ENCODE peak calls at places on chromosomes 5 and 9, in six cellular contexts. G is heart right ventricle, E is brain microvascular endothelial cell, Z is left ventricle myocardium inferior, F is kidney, L is GM13976. K is an unnamed sample.

GRCh38 chr9:84950879-84951811 is 281.6 kb downstream of the NTRK2 start:
- DNase-seq in F (no peak), Z (no peak), E (no peak), G (no peak), L (no peak), K (no peak)

GRCh38 chr5:134465856-134466240 is 54.2 kb upstream of the CDKN2AIPNL start:
- DNase-seq in G (peak; percentile 93), F (peak; percentile 97), Z (peak; percentile 92), L (peak; percentile 93), E (peak; percentile 81), K (peak; percentile 92)

GRCh38 chr5:73150872-73151271 is 22.1 kb upstream of the TMEM174 start:
- DNase-seq in Z (no peak), F (no peak), G (no peak), L (no peak), E (no peak), K (no peak)

GRCh38 chr9:111700776-111701175 is 39.4 kb downstream of the GNG10 start:
- DNase-seq in F (no peak), E (no peak), Z (no peak), L (no peak), G (no peak), K (no peak)

GRCh38 chr9:122552812-122553211 is at the start of gene OR1N2:
- DNase-seq in E (no peak), F (no peak), Z (no peak), G (no peak), L (no peak), K (no peak)

GRCh38 chr5:151087475-151087874 is 6.6 kb upstream of the TNIP1 start:
- DNase-seq in E (no peak), Z (no peak), L (no peak), F (no peak), G (no peak), K (no peak)

GRCh38 chr9:136803551-136804508 is 3.9 kb upstream of the RABL6 start:
- DNase-seq in F (peak; percentile 65), E (no peak), G (no peak), L (no peak), Z (no peak), K (no peak)

GRCh38 chr5:52580921-52581320 is 206.8 kb upstream of the ITGA1 start:
- DNase-seq in E (peak; percentile 95), G (peak; percentile 13), L (no peak), F (no peak), Z (no peak), K (no peak)

GRCh38 chr5:126449751-126450271 is 26.6 kb downstream of the GRAMD2B start:
- DNase-seq in G (no peak), E (peak; percentile 52), Z (no peak), F (no peak), L (peak; percentile 49), K (peak; percentile 37)

GRCh38 chr5:9667906-9668305 is 37.8 kb upstream of the TAS2R1 start:
- DNase-seq in L (no peak), E (no peak), G (no peak), F (no peak), Z (no peak), K (no peak)

GRCh38 chr5:152532714-152533113 is 127.6 kb upstream of the NMUR2 start:
- DNase-seq in E (peak; percentile 15), G (no peak), Z (no peak), L (no peak), F (no peak), K (peak; percentile 18)

GRCh38 chr9:122058707-122059106 is 34.4 kb downstream of the TTLL11 start:
- DNase-seq in G (no peak), E (no peak), L (no peak), Z (no peak), F (no peak), K (no peak)

GRCh38 chr9:113614843-113615648 is 151.5 kb downstream of the RGS3 start:
- DNase-seq in G (no peak), E (peak; percentile 56), F (peak; percentile 89), L (peak; percentile 67), Z (peak; percentile 68), K (peak; percentile 56)

GRCh38 chr9:133188006-133188842 is 20.8 kb downstream of the OBP2B start:
- DNase-seq in G (no peak), F (peak; percentile 68), Z (no peak), E (no peak), L (peak; percentile 57), K (peak; percentile 40)

GRCh38 chr9:88804289-88804596 is 187.0 kb upstream of the S1PR3 start:
- DNase-seq in F (no peak), G (no peak), L (no peak), Z (no peak), E (no peak), K (no peak)

GRCh38 chr9:15104826-15105420 is 194.7 kb upstream of the FREM1 start:
- DNase-seq in E (peak; percentile 10), G (no peak), L (peak; percentile 36), Z (no peak), F (no peak), K (peak; percentile 32)

GRCh38 chr9:112755059-112755458 is 4.5 kb downstream of the SNX30 start:
- DNase-seq in E (no peak), L (no peak), F (no peak), G (no peak), Z (no peak), K (no peak)

GRCh38 chr5:142319105-142319504 is 5.7 kb downstream of the SPRY4 start:
- DNase-seq in L (no peak), F (no peak), E (no peak), G (no peak), Z (no peak), K (no peak)

GRCh38 chr5:50751064-50751657 is 84.7 kb downstream of the PARP8 start:
- DNase-seq in F (no peak), E (peak; percentile 35), L (peak; percentile 51), G (no peak), Z (no peak), K (peak; percentile 41)

GRCh38 chr5:154196955-154197652 is 6.6 kb downstream of the GALNT10 start:
- DNase-seq in G (no peak), Z (no peak), L (no peak), F (no peak), E (peak; percentile 58), K (no peak)

GRCh38 chr5:135944967-135945560 is 9.7 kb downstream of the LECT2 start:
- DNase-seq in Z (no peak), L (peak; percentile 55), G (no peak), F (no peak), E (peak; percentile 78), K (peak; percentile 36)

GRCh38 chr5:40258205-40258604 is 421.5 kb upstream of the PTGER4 start:
- DNase-seq in E (no peak), F (no peak), L (no peak), G (no peak), Z (no peak), K (no peak)

GRCh38 chr5:135031146-135031812 is 2.7 kb downstream of the PITX1 start:
- DNase-seq in F (peak; percentile 67), E (no peak), Z (peak; percentile 13), G (no peak), L (no peak), K (no peak)

GRCh38 chr5:152723482-152723881 is 318.4 kb upstream of the NMUR2 start:
- DNase-seq in L (no peak), F (no peak), Z (no peak), G (no peak), E (no peak), K (no peak)

GRCh38 chr5:178241259-178241658 is 8.7 kb upstream of the PHYKPL start:
- DNase-seq in L (no peak), E (no peak), F (peak; percentile 82), G (peak; percentile 44), Z (peak; percentile 42), K (no peak)

GRCh38 chr9:127095416-127095815 is 27.0 kb downstream of the ANGPTL2 start:
- DNase-seq in L (no peak), F (no peak), E (no peak), G (no peak), Z (no peak), K (no peak)

GRCh38 chr9:127452481-127453092 is 1.3 kb downstream of the LRSAM1 start:
- DNase-seq in L (no peak), G (peak; percentile 66), Z (peak; percentile 76), E (no peak), F (peak; percentile 66), K (no peak)

DNA sequence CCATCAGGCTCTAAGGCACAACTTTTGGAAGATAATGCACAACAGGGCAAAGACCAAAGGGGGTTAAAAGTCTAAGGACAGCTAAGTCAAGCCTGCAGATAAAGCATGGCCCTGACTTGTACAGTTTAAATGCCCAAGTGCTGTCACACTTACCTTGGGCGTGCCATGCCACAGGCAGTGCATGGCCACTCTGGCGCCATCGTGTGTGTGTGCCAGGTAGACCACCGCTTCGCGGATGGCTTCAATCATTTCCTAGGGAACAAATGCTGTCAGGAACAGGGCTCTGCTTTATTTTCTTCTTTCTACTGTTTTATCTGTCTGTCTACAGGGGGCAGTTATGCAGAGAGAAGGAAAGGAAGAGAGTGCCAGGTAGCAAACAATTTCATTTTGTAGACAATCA is 19.3 kb downstream of the PUM3 start:
- DNase-seq in Z (no peak), G (no peak), E (no peak), L (no peak), F (no peak), K (no peak)
- TF ChIP-seq CTCF in Z (peak; percentile 23), G (peak; percentile 7), E (peak; percentile 55), L (no peak), F (no peak), K (no peak)

GRCh38 chr5:61231813-61232212 is 69.5 kb upstream of the SMIM15 start:
- DNase-seq in Z (no peak), F (no peak), L (no peak), E (no peak), G (no peak), K (no peak)

GRCh38 chr5:61228229-61228628 is 66.0 kb upstream of the SMIM15 start:
- DNase-seq in L (no peak), E (no peak), F (no peak), Z (no peak), G (no peak), K (no peak)

GRCh38 chr5:61228691-61229280 is 66.5 kb upstream of the SMIM15 start:
- DNase-seq in Z (no peak), G (no peak), E (no peak), F (no peak), L (peak; percentile 42), K (no peak)

GRCh38 chr5:61230492-61230891 is 68.2 kb upstream of the SMIM15 start:
- DNase-seq in E (no peak), F (no peak), G (no peak), Z (no peak), L (no peak), K (no peak)

DNA sequence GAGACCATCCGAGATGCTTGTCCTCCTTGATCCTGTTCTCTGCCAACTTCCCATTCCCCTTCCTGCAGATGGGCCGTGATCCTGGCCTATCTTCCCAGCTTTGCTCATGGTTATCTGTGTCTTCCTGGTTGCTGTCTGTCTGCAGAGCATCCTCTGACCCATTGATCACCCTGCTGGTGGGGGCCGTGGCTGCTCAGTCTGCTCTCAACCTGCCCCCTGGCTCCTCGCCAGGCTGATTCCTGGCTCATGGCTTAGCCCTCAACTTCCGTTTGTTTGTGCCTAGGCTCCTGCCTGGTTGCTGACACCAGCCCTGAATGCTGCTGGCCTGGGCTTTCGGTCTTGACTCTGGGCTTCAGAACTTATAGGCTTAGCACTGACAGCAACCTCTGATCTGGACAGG is 67.1 kb upstream of the SMIM15 start:
- DNase-seq in Z (peak; percentile 25), F (no peak), G (peak; percentile 27), L (no peak), E (no peak), K (no peak)
- TF ChIP-seq CTCF in Z (no peak), F (no peak), G (no peak), L (no peak), E (no peak), K (no peak)

GRCh38 chr9:17789316-17789715 is 210.4 kb downstream of the SH3GL2 start:
- DNase-seq in E (no peak), F (no peak), Z (no peak), L (no peak), G (no peak), K (no peak)
- TF ChIP-seq CTCF in E (no peak), F (no peak), Z (no peak), L (no peak), G (no peak), K (no peak)

GRCh38 chr5:132526974-132527564 is 16.3 kb downstream of the IL5 start:
- DNase-seq in L (no peak), Z (no peak), G (no peak), F (no peak), E (no peak), K (no peak)
- TF ChIP-seq CTCF in L (no peak), Z (no peak), G (no peak), F (no peak), E (no peak), K (no peak)

K was measured in GM10248.